ENCODE peak calls at places on chromosomes 4 and X, in six cellular contexts. D is mesothelial cell of epicardium; V is iris pigment epithelial cell; N is HuH-7; L is stimulated activated CD8-positive, alpha-beta memory T cell treated with anti-CD3 and anti-CD28 coated beads, Interleukin-2, amount 100 ng/mL, for 48 hours; G is IMR-90. Y is an unnamed sample.

GRCh38 chr4:140049924-140050681 is 103.9 kb downstream of the MAML3 start:
- DNase-seq in L (no peak), G (peak), D (no peak), N (peak), V (peak), Y (no peak)

GRCh38 chr4:76879731-76880364 is 18.1 kb downstream of the SOWAHB start:
- DNase-seq in G (peak), D (no peak), L (no peak), V (peak), N (no peak), Y (no peak)

GRCh38 chrX:55109304-55109703 is 20.5 kb downstream of the PAGE2 start:
- DNase-seq in V (no peak), D (no peak), L (no peak), G (no peak), N (no peak), Y (no peak)

GRCh38 chr4:152221816-152222516 is 313.9 kb downstream of the FBXW7 start:
- DNase-seq in L (no peak), V (no peak), G (no peak), D (no peak), N (no peak), Y (no peak)

GRCh38 chr4:5839751-5840674 is 52.9 kb downstream of the CRMP1 start:
- DNase-seq in L (no peak), V (no peak), G (no peak), D (no peak), N (no peak), Y (no peak)

GRCh38 chr4:171813195-171813955 is at the start of gene GALNTL6:
- DNase-seq in N (no peak), G (no peak), D (peak), V (peak), L (no peak), Y (peak)

GRCh38 chr4:1408418-1408817 is 2.2 kb upstream of the NKX1-1 start:
- DNase-seq in V (no peak), D (no peak), L (no peak), G (no peak), N (no peak), Y (no peak)

GRCh38 chrX:45110494-45110893 is 90.2 kb downstream of the DIPK2B start:
- DNase-seq in D (no peak), G (no peak), N (no peak), L (no peak), V (no peak), Y (no peak)

GRCh38 chr4:114037981-114038380 is 58.5 kb upstream of the ARSJ start:
- DNase-seq in N (no peak), G (no peak), D (no peak), L (no peak), V (no peak), Y (no peak)

GRCh38 chr4:20623936-20624335 is 76.3 kb upstream of the PACRGL start:
- DNase-seq in V (no peak), L (no peak), N (no peak), G (no peak), D (no peak), Y (no peak)

GRCh38 chr4:108270466-108271450 is 102.0 kb upstream of the LEF1 start:
- DNase-seq in V (peak), N (no peak), L (no peak), D (no peak), G (peak), Y (no peak)

GRCh38 chr4:57110635-57111546 is 706 bp upstream of the IGFBP7 start:
- DNase-seq in V (peak), N (peak), D (no peak), L (no peak), G (peak), Y (no peak)

GRCh38 chrX:12825801-12826200 is 34.6 kb downstream of the PRPS2 start:
- DNase-seq in G (peak), L (no peak), V (peak), D (no peak), N (no peak), Y (no peak)

GRCh38 chrX:53088136-53088974 is 5.6 kb upstream of the KANTR start:
- DNase-seq in D (peak), N (no peak), G (peak), L (peak), V (peak), Y (no peak)

GRCh38 chr4:11730545-11730944 is 301.9 kb upstream of the HS3ST1 start:
- DNase-seq in D (no peak), N (peak), G (no peak), V (no peak), L (no peak), Y (no peak)

GRCh38 chr4:143531368-143531767 is 17.9 kb downstream of the SMARCA5 start:
- DNase-seq in N (no peak), V (peak), L (no peak), D (no peak), G (peak), Y (no peak)

GRCh38 chr4:7166286-7166685 is 26.1 kb upstream of the SORCS2 start:
- DNase-seq in L (no peak), D (no peak), V (no peak), G (no peak), N (no peak), Y (no peak)

GRCh38 chr4:20259707-20260106 is 8.0 kb downstream of the SLIT2 start:
- DNase-seq in L (no peak), N (no peak), V (no peak), D (no peak), G (no peak), Y (no peak)

GRCh38 chr4:140839396-140839795 is 83.2 kb upstream of the TBC1D9 start:
- DNase-seq in V (no peak), L (no peak), N (no peak), G (no peak), D (no peak), Y (no peak)

GRCh38 chr4:20422398-20422797 is 170.7 kb downstream of the SLIT2 start:
- DNase-seq in L (no peak), D (no peak), V (peak), G (peak), N (peak), Y (no peak)

GRCh38 chr4:82797048-82797590 is 1.5 kb downstream of the SCD5 start:
- DNase-seq in L (no peak), G (no peak), V (no peak), N (peak), D (no peak), Y (no peak)

GRCh38 chrX:23497919-23498318 is 163.3 kb downstream of the PTCHD1 start:
- DNase-seq in L (no peak), G (no peak), D (no peak), V (no peak), N (no peak), Y (no peak)

GRCh38 chr4:74391890-74392478 is 27.0 kb downstream of the EREG start:
- DNase-seq in V (no peak), G (no peak), L (no peak), D (no peak), N (no peak), Y (no peak)

GRCh38 chr4:11503166-11503565 is 74.5 kb upstream of the HS3ST1 start:
- DNase-seq in D (no peak), V (no peak), G (no peak), N (no peak), L (no peak), Y (no peak)

GRCh38 chrX:13398073-13398823 is 78.4 kb upstream of the ATXN3L start:
- DNase-seq in V (peak), L (peak), D (no peak), N (no peak), G (peak), Y (no peak)

GRCh38 chr4:142817442-142817841 is 28.7 kb downstream of the INPP4B start:
- DNase-seq in N (no peak), G (peak), D (no peak), V (peak), L (peak), Y (no peak)

GRCh38 chrX:144768540-144768939 is 478.8 kb upstream of the SPANXN1 start:
- DNase-seq in D (no peak), G (no peak), V (no peak), N (no peak), L (no peak), Y (no peak)

GRCh38 chr4:139015948-139016451 is 419 bp downstream of the NOCT start:
- DNase-seq in N (no peak), V (peak), L (no peak), D (no peak), G (peak), Y (no peak)

GRCh38 chrX:102659790-102660757 is 8.8 kb downstream of the GPRASP1 start:
- DNase-seq in L (peak), N (peak), V (peak), G (peak), D (peak), Y (peak)

Y was measured in type B pancreatic cell.